ENCODE peak calls at places on chromosome 17, in six cellular contexts. A is H1, Y is IMR-90, E is mesenchymal stem cell, M is H9, V is trophoblast cell. S is an unnamed sample.

GRCh38 chr17:67746704-67747571 is 29.2 kb downstream of the NOL11 start:
- DNase-seq in A (no peak), Y (no peak), E (no peak), M (no peak), V (no peak), S (no peak)

GRCh38 chr17:68351395-68351794 is 60.1 kb downstream of the ARSG start:
- DNase-seq in A (no peak), Y (no peak), E (no peak), M (no peak), V (no peak), S (no peak)

GRCh38 chr17:69448431-69449102 is 34.1 kb downstream of the MAP2K6 start:
- DNase-seq in A (peak), Y (no peak), E (peak), M (peak), V (no peak), S (peak)

GRCh38 chr17:45262516-45263476 is 902 bp upstream of the SPATA32 start:
- DNase-seq in A (no peak), Y (peak), E (peak), M (peak), V (no peak), S (no peak)

GRCh38 chr17:38333635-38334295 is 10.0 kb downstream of the GPR179 start:
- DNase-seq in A (peak), Y (no peak), E (peak), M (peak), V (no peak), S (peak)

GRCh38 chr17:73494955-73495349 is 149.3 kb downstream of the SDK2 start:
- DNase-seq in A (no peak), Y (no peak), E (no peak), M (no peak), V (no peak), S (no peak)

GRCh38 chr17:41812176-41813038 is at the start of gene FKBP10:
- DNase-seq in A (peak), Y (peak), E (peak), M (peak), V (peak), S (peak)

GRCh38 chr17:16027708-16028584 is 28.3 kb downstream of the TTC19 start:
- DNase-seq in A (no peak), Y (peak), E (peak), M (no peak), V (peak), S (no peak)

GRCh38 chr17:50934672-50935200 is 68.6 kb upstream of the TOB1 start:
- DNase-seq in A (no peak), Y (no peak), E (no peak), M (no peak), V (no peak), S (no peak)

GRCh38 chr17:27323538-27324212 is 29.8 kb downstream of the WSB1 start:
- DNase-seq in A (no peak), Y (peak), E (peak), M (peak), V (peak), S (no peak)

GRCh38 chr17:41448506-41448905 is 7.7 kb upstream of the KRT38 start:
- DNase-seq in A (no peak), Y (no peak), E (no peak), M (no peak), V (no peak), S (no peak)

GRCh38 chr17:29010586-29010985 is 4.8 kb upstream of the SEZ6 start:
- DNase-seq in A (no peak), Y (no peak), E (no peak), M (no peak), V (no peak), S (no peak)

GRCh38 chr17:60640503-60640902 is 37.1 kb upstream of the BCAS3 start:
- DNase-seq in A (no peak), Y (peak), E (peak), M (no peak), V (no peak), S (peak)

GRCh38 chr17:1999557-2000251 is 25.4 kb downstream of the RTN4RL1 start:
- DNase-seq in A (no peak), Y (peak), E (peak), M (peak), V (no peak), S (peak)

DNA sequence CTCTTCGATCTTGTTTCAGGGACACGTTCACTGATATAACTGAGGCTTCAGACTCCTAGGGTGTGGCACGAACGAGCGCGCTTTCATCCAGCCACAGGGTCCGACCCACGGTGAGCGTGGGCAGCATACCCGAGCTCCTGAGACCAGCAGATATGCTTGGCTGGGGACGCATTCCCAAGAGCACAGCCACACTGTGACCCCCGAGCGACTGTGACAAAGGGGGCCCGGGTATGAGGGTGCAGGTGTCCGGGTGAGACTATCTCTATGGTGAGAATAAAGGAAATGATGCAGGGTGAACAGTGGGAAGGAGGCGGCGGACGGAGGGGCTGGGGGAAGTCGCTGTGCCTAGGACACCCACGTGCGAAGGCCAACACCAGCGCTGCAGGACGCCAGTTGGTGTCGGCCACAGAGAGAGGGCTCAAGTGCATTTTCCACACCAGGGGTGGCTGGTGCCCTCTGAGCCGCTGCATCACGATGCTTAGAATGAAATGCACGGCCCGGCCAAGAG is 17.6 kb downstream of the RPH3AL start:
- DNase-seq in A (no peak), Y (no peak), E (no peak), M (peak), V (no peak), S (no peak)
- H3K14ac ChIP-seq in A (no peak), Y (no peak), E (no peak), M (no peak), V (no peak), S (no peak)

GRCh38 chr17:81252336-81253329 is 13.5 kb downstream of the NDUFAF8 start:
- DNase-seq in A (no peak), Y (no peak), E (no peak), M (no peak), V (no peak), S (no peak)
- H3K14ac ChIP-seq in A (no peak), Y (no peak), E (no peak), M (no peak), V (no peak), S (no peak)

GRCh38 chr17:56979091-56979480 is 1.2 kb downstream of the SCPEP1 start:
- DNase-seq in A (no peak), Y (no peak), E (peak), M (no peak), V (no peak), S (no peak)
- H3K14ac ChIP-seq in A (no peak), Y (no peak), E (no peak), M (no peak), V (no peak), S (no peak)

DNA sequence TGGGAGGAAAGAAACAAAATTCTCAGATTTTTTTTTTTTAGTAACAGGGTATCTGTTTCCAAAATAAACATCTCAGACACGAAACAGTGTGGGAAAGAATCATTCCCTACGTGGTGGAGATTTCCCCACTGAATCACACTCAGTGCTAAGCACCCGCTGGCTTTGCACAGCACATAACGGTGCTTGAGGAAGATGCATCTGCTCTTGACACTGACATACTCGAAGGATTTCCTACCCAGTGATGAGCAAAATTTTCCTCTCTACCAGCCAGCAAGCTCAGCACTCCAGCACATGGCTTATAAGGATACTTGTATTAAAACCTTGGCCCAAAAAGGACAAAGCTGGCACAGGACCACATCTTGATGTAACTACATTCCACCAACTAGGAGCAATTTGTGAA is 59.1 kb downstream of the ANKFY1 start:
- DNase-seq in A (no peak), Y (peak), E (peak), M (peak), V (no peak), S (no peak)
- H3K14ac ChIP-seq in A (no peak), Y (no peak), E (no peak), M (no peak), V (no peak), S (no peak)

DNA sequence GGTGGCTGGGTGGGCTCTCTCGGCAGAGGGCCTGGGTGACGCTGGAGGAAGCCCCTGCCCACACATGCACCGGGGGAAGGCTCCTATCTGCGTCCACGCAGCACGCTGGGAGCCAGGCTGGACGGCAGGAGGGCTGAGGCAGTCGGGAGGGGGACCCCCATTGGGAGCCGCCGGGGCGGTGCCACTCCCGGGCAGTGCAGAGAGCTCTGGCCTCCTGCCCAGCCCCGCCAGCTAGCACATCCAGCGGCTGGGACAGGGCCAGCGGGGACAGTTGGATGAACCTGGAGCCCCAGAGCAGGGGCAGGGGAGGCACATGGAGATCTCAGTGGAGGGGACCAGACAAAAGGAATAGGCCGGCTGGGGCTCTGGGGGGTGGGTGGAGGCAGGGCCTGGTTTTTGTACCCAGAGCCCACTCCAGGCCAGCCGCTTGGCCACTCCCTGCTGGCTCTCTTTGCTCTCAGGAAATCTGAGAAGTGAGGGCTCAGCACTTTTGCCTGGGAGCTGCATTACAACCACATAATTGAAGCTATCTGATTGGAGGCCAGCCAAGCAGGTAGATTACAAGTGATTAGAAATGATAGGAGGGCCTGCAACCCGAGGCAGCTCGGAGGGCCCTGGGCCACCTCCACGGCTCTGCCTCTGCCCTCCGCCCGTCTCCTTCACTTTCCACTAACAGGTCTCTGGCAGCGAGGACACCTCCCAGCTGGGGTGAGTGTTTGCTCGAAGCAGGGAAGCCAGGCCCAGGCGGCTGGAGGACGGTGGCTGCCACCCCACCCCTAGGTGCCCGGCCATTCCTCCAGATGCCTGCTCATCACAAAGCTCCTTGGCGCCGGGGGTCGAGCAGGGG is 40.1 kb downstream of the ENGASE start:
- DNase-seq in A (no peak), Y (no peak), E (no peak), M (no peak), V (no peak), S (peak)
- H3K14ac ChIP-seq in A (no peak), Y (no peak), E (no peak), M (peak), V (no peak), S (peak)

GRCh38 chr17:31424944-31425582 is 33.6 kb downstream of the RAB11FIP4 start:
- DNase-seq in A (peak), Y (peak), E (no peak), M (no peak), V (peak), S (no peak)
- H3K14ac ChIP-seq in A (no peak), Y (no peak), E (no peak), M (peak), V (no peak), S (no peak)